ENCODE peak calls at places on chromosomes 16 and 17, in four cellular contexts. G is small intestine; O is cardiac muscle cell; Y is effector memory CD4-positive, alpha-beta T cell. V is an unnamed sample.

GRCh38 chr16:71542377-71542776 is 16.2 kb downstream of the CHST4 start:
- DNase-seq in G (peak; percentile 52), O (peak; percentile 63), Y (no peak), V (no peak)

GRCh38 chr17:81044764-81045589 is 10.0 kb downstream of the BAIAP2 start:
- DNase-seq in G (peak; percentile 34), O (no peak), Y (no peak), V (peak; percentile 52)

GRCh38 chr16:77442078-77442477 is 7.2 kb upstream of the ADAMTS18 start:
- DNase-seq in G (no peak), O (no peak), Y (no peak), V (no peak)

GRCh38 chr16:30482366-30482765 is 9.8 kb downstream of the ITGAL start:
- DNase-seq in G (peak; percentile 25), O (no peak), Y (no peak), V (no peak)

GRCh38 chr16:68665501-68665900 is 20.4 kb downstream of the CDH3 start:
- DNase-seq in G (no peak), O (no peak), Y (no peak), V (no peak)

GRCh38 chr16:17404903-17405691 is 65.7 kb downstream of the XYLT1 start:
- DNase-seq in G (no peak), O (no peak), Y (no peak), V (peak; percentile 13)

GRCh38 chr17:74736423-74737298 is at the start of gene RAB37:
- DNase-seq in G (peak; percentile 74), O (peak; percentile 38), Y (no peak), V (no peak)

GRCh38 chr17:10842658-10843057 is 4.8 kb upstream of the PIRT start:
- DNase-seq in G (no peak), O (no peak), Y (no peak), V (no peak)

GRCh38 chr17:9475259-9475658 is 100.4 kb downstream of the STX8 start:
- DNase-seq in G (no peak), O (no peak), Y (no peak), V (no peak)

GRCh38 chr16:21656795-21657768 is 4.7 kb upstream of the IGSF6 start:
- DNase-seq in G (peak; percentile 51), O (peak; percentile 45), Y (peak; percentile 29), V (no peak)

GRCh38 chr16:4700380-4700996 is 7.1 kb downstream of the NUDT16L1 start:
- DNase-seq in G (peak; percentile 29), O (no peak), Y (no peak), V (no peak)

GRCh38 chr16:75229172-75230031 is 10.6 kb downstream of the CTRB1 start:
- DNase-seq in G (no peak), O (no peak), Y (no peak), V (no peak)

GRCh38 chr17:45430738-45431530 is 1.7 kb downstream of the ARHGAP27 start:
- DNase-seq in G (peak; percentile 75), O (no peak), Y (no peak), V (no peak)

GRCh38 chr16:2325181-2325580 is 15.3 kb downstream of the ABCA3 start:
- DNase-seq in G (no peak), O (no peak), Y (no peak), V (no peak)

GRCh38 chr16:3650631-3651265 is 3.7 kb upstream of the DNASE1 start:
- DNase-seq in G (no peak), O (no peak), Y (no peak), V (peak; percentile 25)

GRCh38 chr17:62781356-62781755 is 26.8 kb downstream of the MARCHF10 start:
- DNase-seq in G (no peak), O (no peak), Y (no peak), V (no peak)

GRCh38 chr17:77772461-77772897 is 186.0 kb upstream of the TNRC6C start:
- DNase-seq in G (peak; percentile 47), O (peak; percentile 76), Y (peak; percentile 45), V (peak; percentile 16)

GRCh38 chr17:3978421-3979275 is 14.4 kb upstream of the ATP2A3 start:
- DNase-seq in G (peak; percentile 65), O (no peak), Y (no peak), V (no peak)

GRCh38 chr17:41666336-41666680 is 22.4 kb upstream of the EIF1 start:
- DNase-seq in G (peak; percentile 42), O (no peak), Y (peak; percentile 83), V (no peak)

GRCh38 chr16:6375471-6376075 is 957.1 kb upstream of the RBFOX1 start:
- DNase-seq in G (no peak), O (peak; percentile 19), Y (no peak), V (no peak)

GRCh38 chr16:17389392-17389791 is 81.4 kb downstream of the XYLT1 start:
- DNase-seq in G (no peak), O (no peak), Y (no peak), V (no peak)

GRCh38 chr17:35183332-35183731 is 10.9 kb downstream of the SLC35G3 start:
- DNase-seq in G (no peak), O (no peak), Y (no peak), V (no peak)
- H3K27me3 ChIP-seq in G (no peaks in the 10 kb centered on the region), O (no peaks in the 10 kb centered on the region), Y (no peaks in the 10 kb centered on the region), V (no peaks in the 10 kb centered on the region)

GRCh38 chr17:50037321-50038107 is 18.4 kb upstream of the ITGA3 start:
- DNase-seq in G (no peak), O (no peak), Y (no peak), V (peak; percentile 83)
- H3K4me3 ChIP-seq in G (no peak overlapping the region), O (no peak overlapping the region), Y (no peak overlapping the region), V (no peak overlapping the region)

GRCh38 chr16:84724619-84725307 is 25.0 kb downstream of the USP10 start:
- DNase-seq in G (peak; percentile 68), O (no peak), Y (no peak), V (no peak)
- H3K4me1 ChIP-seq in G (peaks cover 14% of the 10 kb centered on the region), O (peaks cover 29% of the 10 kb centered on the region), Y (peaks cover 5% of the 10 kb centered on the region), V (peaks cover 45% of the 10 kb centered on the region)

DNA sequence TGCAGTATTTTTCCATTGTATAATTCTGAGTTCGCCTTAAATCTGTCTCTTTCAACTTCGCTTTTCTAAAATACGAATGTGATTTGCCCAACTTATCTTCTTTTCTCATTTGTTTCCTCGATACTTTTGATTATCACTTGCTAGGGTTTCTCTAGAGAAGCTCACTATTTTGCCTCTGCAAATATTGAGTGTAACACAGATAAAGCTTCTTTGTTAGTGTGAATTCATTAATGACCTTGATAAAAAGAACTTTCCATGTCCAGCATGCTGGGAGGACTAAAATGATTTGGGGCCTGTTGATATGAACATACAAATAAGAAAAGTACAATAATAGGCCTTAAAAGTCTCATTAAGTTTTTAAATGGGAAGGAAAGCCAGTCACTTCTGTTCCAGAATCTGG is 303.3 kb downstream of the MAP2K6 start:
- DNase-seq in G (no peak), O (no peak), Y (no peak), V (no peak)
- H3K27me3 ChIP-seq in G (no peaks in the 10 kb centered on the region), O (peaks cover 3% of the 10 kb centered on the region), Y (no peaks in the 10 kb centered on the region), V (no peaks in the 10 kb centered on the region)

GRCh38 chr17:60135951-60136666 is 13.7 kb upstream of the CA4 start:
- DNase-seq in G (no peak), O (no peak), Y (no peak), V (no peak)
- H3K4me3 ChIP-seq in G (no peak overlapping the region), O (peak overlapping the region; percentile 59), Y (peak overlapping the region; percentile 65), V (peak overlapping the region; percentile 51)

GRCh38 chr16:86665929-86666328 is 87.6 kb downstream of the FOXL1 start:
- DNase-seq in G (no peak), O (no peak), Y (no peak), V (no peak)
- H3K4me1 ChIP-seq in G (peaks cover 9% of the 10 kb centered on the region), O (peaks cover 10% of the 10 kb centered on the region), Y (no peaks in the 10 kb centered on the region), V (peaks cover 51% of the 10 kb centered on the region)

GRCh38 chr17:67165201-67165600 is 79.8 kb downstream of the HELZ start:
- DNase-seq in G (no peak), O (no peak), Y (no peak), V (no peak)
- H3K27me3 ChIP-seq in G (no peaks in the 10 kb centered on the region), O (no peaks in the 10 kb centered on the region), Y (no peaks in the 10 kb centered on the region), V (no peaks in the 10 kb centered on the region)

GRCh38 chr17:39769974-39770587 is 32.3 kb downstream of the GRB7 start:
- DNase-seq in G (peak; percentile 48), O (no peak), Y (peak; percentile 25), V (no peak)
- H3K4me3 ChIP-seq in G (no peak overlapping the region), O (no peak overlapping the region), Y (no peak overlapping the region), V (no peak overlapping the region)

V was measured in SJSA1.